ENCODE peak calls at places on chromosomes 6 and 20, in four cellular contexts. One of them, this sample, is unnamed.
A peak's percentile ranks its signal among the peaks of the same experiment; 100 is the strongest.

GRCh38 chr6:146224449-146224848 is 195.6 kb downstream of the GRM1 start:
- DNase-seq in sigmoid colon: no peak
- DNase-seq in right cardiac atrium: no peak
- DNase-seq in body of pancreas: no peak
- DNase-seq in this sample: no peak

GRCh38 chr6:16199792-16200191 is 38.6 kb upstream of the GMPR start:
- DNase-seq in sigmoid colon: no peak
- DNase-seq in right cardiac atrium: no peak
- DNase-seq in body of pancreas: no peak
- DNase-seq in this sample: no peak

GRCh38 chr6:160348209-160348551 is at the start of gene SLC22A3:
- DNase-seq in sigmoid colon: peak; percentile 77
- DNase-seq in right cardiac atrium: peak; percentile 38
- DNase-seq in body of pancreas: peak; percentile 52
- DNase-seq in this sample: peak; percentile 35

GRCh38 chr6:104638841-104639290 is 220.9 kb downstream of the HACE1 start:
- DNase-seq in sigmoid colon: no peak
- DNase-seq in right cardiac atrium: no peak
- DNase-seq in body of pancreas: no peak
- DNase-seq in this sample: peak; percentile 39

GRCh38 chr20:55790178-55790577 is 215.1 kb downstream of the CBLN4 start:
- DNase-seq in sigmoid colon: no peak
- DNase-seq in right cardiac atrium: no peak
- DNase-seq in body of pancreas: no peak
- DNase-seq in this sample: no peak

GRCh38 chr20:12955611-12956010 is 53.2 kb upstream of the SPTLC3 start:
- DNase-seq in sigmoid colon: peak; percentile 52
- DNase-seq in right cardiac atrium: no peak
- DNase-seq in body of pancreas: no peak
- DNase-seq in this sample: no peak

GRCh38 chr6:13075491-13075845 is 252.9 kb downstream of the TBC1D7 start:
- DNase-seq in sigmoid colon: no peak
- DNase-seq in right cardiac atrium: no peak
- DNase-seq in body of pancreas: peak; percentile 35
- DNase-seq in this sample: no peak

GRCh38 chr6:14721103-14721758 is 524.6 kb upstream of the JARID2 start:
- DNase-seq in sigmoid colon: no peak
- DNase-seq in right cardiac atrium: no peak
- DNase-seq in body of pancreas: no peak
- DNase-seq in this sample: no peak

GRCh38 chr6:43428112-43428570 is 800 bp downstream of the ABCC10 start:
- DNase-seq in sigmoid colon: no peak
- DNase-seq in right cardiac atrium: no peak
- DNase-seq in body of pancreas: no peak
- DNase-seq in this sample: no peak

GRCh38 chr6:34650823-34651222 is 45.7 kb downstream of the ILRUN start:
- DNase-seq in sigmoid colon: no peak
- DNase-seq in right cardiac atrium: no peak
- DNase-seq in body of pancreas: peak; percentile 39
- DNase-seq in this sample: no peak

GRCh38 chr6:168192901-168193815 is 114.1 kb upstream of the FRMD1 start:
- DNase-seq in sigmoid colon: peak; percentile 48
- DNase-seq in right cardiac atrium: no peak
- DNase-seq in body of pancreas: no peak
- DNase-seq in this sample: no peak

GRCh38 chr6:6176132-6176531 is 144.3 kb downstream of the F13A1 start:
- DNase-seq in sigmoid colon: no peak
- DNase-seq in right cardiac atrium: no peak
- DNase-seq in body of pancreas: no peak
- DNase-seq in this sample: no peak

GRCh38 chr6:130211697-130212096 is 11.1 kb downstream of the SAMD3 start:
- DNase-seq in sigmoid colon: no peak
- DNase-seq in right cardiac atrium: no peak
- DNase-seq in body of pancreas: no peak
- DNase-seq in this sample: no peak

GRCh38 chr6:130216630-130217029 is 6.1 kb downstream of the SAMD3 start:
- DNase-seq in sigmoid colon: no peak
- DNase-seq in right cardiac atrium: no peak
- DNase-seq in body of pancreas: no peak
- DNase-seq in this sample: no peak

GRCh38 chr6:130215526-130215925 is 7.2 kb downstream of the SAMD3 start:
- DNase-seq in sigmoid colon: no peak
- DNase-seq in right cardiac atrium: no peak
- DNase-seq in body of pancreas: no peak
- DNase-seq in this sample: no peak

GRCh38 chr6:130207979-130208649 is 14.6 kb downstream of the SAMD3 start:
- DNase-seq in sigmoid colon: no peak
- DNase-seq in right cardiac atrium: no peak
- DNase-seq in body of pancreas: no peak
- DNase-seq in this sample: no peak

DNA sequence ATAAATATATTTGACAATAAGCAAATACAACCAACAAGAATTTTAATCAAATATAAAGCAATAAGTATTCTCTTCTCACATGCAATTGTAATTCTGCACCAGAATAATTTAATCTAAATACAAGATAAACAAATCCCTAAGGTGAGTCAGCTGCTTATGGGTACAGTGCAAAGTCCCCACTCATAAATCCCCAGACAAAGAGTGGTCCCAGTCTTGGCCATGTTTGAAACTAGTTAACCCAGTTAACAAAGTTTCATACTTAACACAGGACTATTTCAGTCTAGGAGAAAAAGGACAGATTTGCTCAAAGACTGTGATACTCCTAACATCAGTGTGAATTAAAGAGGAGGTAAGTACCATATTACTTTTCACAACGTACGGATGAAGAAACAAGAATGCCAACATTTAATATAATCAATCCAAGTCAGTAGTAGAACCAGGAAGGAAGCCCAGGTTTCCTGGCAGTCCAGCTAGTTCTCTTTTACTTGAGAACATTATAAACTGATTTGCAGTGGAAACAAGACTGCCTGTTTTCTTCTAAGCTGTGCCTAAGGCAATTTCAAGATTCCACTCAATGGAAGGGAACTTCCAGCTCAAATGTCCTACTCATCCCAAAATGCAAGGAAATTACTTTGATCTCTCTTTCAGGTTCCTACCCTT is 10.4 kb downstream of the SAMD3 start:
- DNase-seq in sigmoid colon: no peak
- DNase-seq in right cardiac atrium: no peak
- DNase-seq in body of pancreas: no peak
- DNase-seq in this sample: no peak
- H3K4me3 ChIP-seq in sigmoid colon: no peak overlapping the region
- H3K4me3 ChIP-seq in right cardiac atrium: no peak overlapping the region
- H3K4me3 ChIP-seq in body of pancreas: no peak overlapping the region
- H3K4me3 ChIP-seq in this sample: no peak overlapping the region

GRCh38 chr6:30688569-30688968 is 2.1 kb upstream of the PPP1R18 start:
- DNase-seq in sigmoid colon: no peak
- DNase-seq in right cardiac atrium: no peak
- DNase-seq in body of pancreas: no peak
- DNase-seq in this sample: no peak

GRCh38 chr6:30689022-30689865 is 1.5 kb downstream of the NRM start:
- DNase-seq in sigmoid colon: peak; percentile 48
- DNase-seq in right cardiac atrium: no peak
- DNase-seq in body of pancreas: no peak
- DNase-seq in this sample: no peak

GRCh38 chr6:30686908-30687658 is 638 bp upstream of the PPP1R18 start:
- DNase-seq in sigmoid colon: peak; percentile 98
- DNase-seq in right cardiac atrium: peak; percentile 99
- DNase-seq in body of pancreas: peak; percentile 82
- DNase-seq in this sample: peak; percentile 99

GRCh38 chr6:30685977-30686907 is at the start of gene PPP1R18:
- DNase-seq in sigmoid colon: peak; percentile 94
- DNase-seq in right cardiac atrium: peak; percentile 90
- DNase-seq in body of pancreas: peak; percentile 76
- DNase-seq in this sample: peak; percentile 90

GRCh38 chr6:30687659-30688431 is 1.4 kb upstream of the PPP1R18 start:
- DNase-seq in sigmoid colon: peak; percentile 73
- DNase-seq in right cardiac atrium: peak; percentile 63
- DNase-seq in body of pancreas: no peak
- DNase-seq in this sample: peak; percentile 71
- H3K4me3 ChIP-seq in sigmoid colon: peak overlapping the region; percentile 87
- H3K4me3 ChIP-seq in right cardiac atrium: peak overlapping the region; percentile 88
- H3K4me3 ChIP-seq in body of pancreas: peak overlapping the region; percentile 68
- H3K4me3 ChIP-seq in this sample: peak overlapping the region; percentile 65

GRCh38 chr6:1720620-1721322 is 111.1 kb downstream of the FOXC1 start:
- DNase-seq in sigmoid colon: peak; percentile 17
- DNase-seq in right cardiac atrium: no peak
- DNase-seq in body of pancreas: no peak
- DNase-seq in this sample: no peak
- H3K4me3 ChIP-seq in sigmoid colon: no peak overlapping the region
- H3K4me3 ChIP-seq in right cardiac atrium: no peak overlapping the region
- H3K4me3 ChIP-seq in body of pancreas: no peak overlapping the region
- H3K4me3 ChIP-seq in this sample: no peak overlapping the region

GRCh38 chr6:79598012-79598411 is 33.1 kb upstream of the SH3BGRL2 start:
- DNase-seq in sigmoid colon: no peak
- DNase-seq in right cardiac atrium: no peak
- DNase-seq in body of pancreas: no peak
- DNase-seq in this sample: no peak

GRCh38 chr6:79602859-79603258 is 28.3 kb upstream of the SH3BGRL2 start:
- DNase-seq in sigmoid colon: no peak
- DNase-seq in right cardiac atrium: no peak
- DNase-seq in body of pancreas: no peak
- DNase-seq in this sample: no peak

GRCh38 chr6:79601020-79601609 is 30.0 kb upstream of the SH3BGRL2 start:
- DNase-seq in sigmoid colon: no peak
- DNase-seq in right cardiac atrium: no peak
- DNase-seq in body of pancreas: peak; percentile 22
- DNase-seq in this sample: no peak

GRCh38 chr6:79599725-79600259 is 31.3 kb upstream of the SH3BGRL2 start:
- DNase-seq in sigmoid colon: no peak
- DNase-seq in right cardiac atrium: no peak
- DNase-seq in body of pancreas: peak; percentile 40
- DNase-seq in this sample: no peak

GRCh38 chr6:79600313-79601019 is 30.7 kb upstream of the SH3BGRL2 start:
- DNase-seq in sigmoid colon: no peak
- DNase-seq in right cardiac atrium: no peak
- DNase-seq in body of pancreas: no peak
- DNase-seq in this sample: no peak
- H3K4me3 ChIP-seq in sigmoid colon: no peak overlapping the region
- H3K4me3 ChIP-seq in right cardiac atrium: no peak overlapping the region
- H3K4me3 ChIP-seq in body of pancreas: no peak overlapping the region
- H3K4me3 ChIP-seq in this sample: no peak overlapping the region

GRCh38 chr20:50806126-50806768 is 11.4 kb downstream of the BCAS4 start:
- DNase-seq in sigmoid colon: no peak
- DNase-seq in right cardiac atrium: no peak
- DNase-seq in body of pancreas: no peak
- DNase-seq in this sample: no peak

GRCh38 chr20:50804453-50805348 is 9.8 kb downstream of the BCAS4 start:
- DNase-seq in sigmoid colon: no peak
- DNase-seq in right cardiac atrium: no peak
- DNase-seq in body of pancreas: no peak
- DNase-seq in this sample: no peak

GRCh38 chr20:50802289-50802688 is 7.4 kb downstream of the BCAS4 start:
- DNase-seq in sigmoid colon: no peak
- DNase-seq in right cardiac atrium: no peak
- DNase-seq in body of pancreas: no peak
- DNase-seq in this sample: no peak

GRCh38 chr20:50801747-50802125 is 6.9 kb downstream of the BCAS4 start:
- DNase-seq in sigmoid colon: no peak
- DNase-seq in right cardiac atrium: no peak
- DNase-seq in body of pancreas: no peak
- DNase-seq in this sample: no peak

GRCh38 chr20:50805349-50805684 is 10.5 kb downstream of the BCAS4 start:
- DNase-seq in sigmoid colon: no peak
- DNase-seq in right cardiac atrium: no peak
- DNase-seq in body of pancreas: no peak
- DNase-seq in this sample: no peak
- H3K4me3 ChIP-seq in sigmoid colon: no peak overlapping the region
- H3K4me3 ChIP-seq in right cardiac atrium: no peak overlapping the region
- H3K4me3 ChIP-seq in body of pancreas: no peak overlapping the region
- H3K4me3 ChIP-seq in this sample: no peak overlapping the region

GRCh38 chr6:27294409-27294808 is 17.7 kb downstream of the POM121L2 start:
- DNase-seq in sigmoid colon: no peak
- DNase-seq in right cardiac atrium: no peak
- DNase-seq in body of pancreas: no peak
- DNase-seq in this sample: no peak
- H3K4me3 ChIP-seq in sigmoid colon: no peak overlapping the region
- H3K4me3 ChIP-seq in right cardiac atrium: no peak overlapping the region
- H3K4me3 ChIP-seq in body of pancreas: no peak overlapping the region
- H3K4me3 ChIP-seq in this sample: no peak overlapping the region

GRCh38 chr6:79543886-79544285 is 6.7 kb upstream of the LCA5 start:
- DNase-seq in sigmoid colon: no peak
- DNase-seq in right cardiac atrium: no peak
- DNase-seq in body of pancreas: no peak
- DNase-seq in this sample: no peak
- H3K4me3 ChIP-seq in sigmoid colon: no peak overlapping the region
- H3K4me3 ChIP-seq in right cardiac atrium: no peak overlapping the region
- H3K4me3 ChIP-seq in body of pancreas: no peak overlapping the region
- H3K4me3 ChIP-seq in this sample: no peak overlapping the region

DNA sequence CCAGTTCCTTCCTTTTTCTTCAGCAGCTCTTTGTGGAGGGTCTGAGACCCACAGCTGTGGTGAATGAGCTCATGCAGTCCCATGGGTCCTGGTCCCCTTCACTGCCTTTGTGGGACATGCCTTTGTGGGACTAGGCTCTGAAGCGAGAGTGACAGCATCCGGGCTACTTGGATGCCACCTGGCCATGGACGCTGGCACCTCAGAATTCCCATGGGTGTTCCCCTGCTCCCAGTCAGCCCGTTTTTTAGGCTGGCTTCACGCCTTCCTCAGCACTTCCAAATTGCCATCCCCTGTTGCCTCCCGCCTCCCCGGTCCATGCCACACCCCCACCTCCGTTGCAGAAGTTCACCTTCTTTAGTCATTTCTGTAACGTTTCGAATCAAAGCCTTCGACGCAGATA is 45.1 kb downstream of the RAMACL start:
- DNase-seq in sigmoid colon: no peak
- DNase-seq in right cardiac atrium: no peak
- DNase-seq in body of pancreas: no peak
- DNase-seq in this sample: no peak
- H3K4me3 ChIP-seq in sigmoid colon: no peak overlapping the region
- H3K4me3 ChIP-seq in right cardiac atrium: peak overlapping the region; percentile 12
- H3K4me3 ChIP-seq in body of pancreas: no peak overlapping the region
- H3K4me3 ChIP-seq in this sample: peak overlapping the region; percentile 44

GRCh38 chr6:154111025-154111424 is 72.0 kb downstream of the OPRM1 start:
- DNase-seq in sigmoid colon: no peak
- DNase-seq in right cardiac atrium: no peak
- DNase-seq in body of pancreas: no peak
- DNase-seq in this sample: no peak

DNA sequence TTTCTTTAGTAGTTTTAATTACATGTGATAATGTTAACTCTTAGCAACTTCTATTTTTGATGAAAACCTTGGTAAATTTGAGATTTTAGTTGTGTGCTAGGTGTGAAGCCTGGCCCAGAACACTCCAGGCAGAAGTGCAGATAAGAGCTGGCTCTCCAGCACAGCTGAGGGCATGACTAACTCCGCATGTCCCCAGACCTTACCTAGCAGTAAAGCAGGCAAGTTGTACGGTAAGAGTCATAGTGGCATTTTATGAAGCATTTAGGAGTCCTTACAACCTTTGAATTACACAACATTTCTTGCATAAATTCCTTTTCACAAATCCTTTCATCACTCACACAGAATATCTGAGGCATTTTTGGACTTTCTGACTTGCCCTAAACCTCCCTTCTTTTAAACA is 67.2 kb downstream of the OPRM1 start:
- DNase-seq in sigmoid colon: no peak
- DNase-seq in right cardiac atrium: no peak
- DNase-seq in body of pancreas: no peak
- DNase-seq in this sample: no peak
- H3K4me3 ChIP-seq in sigmoid colon: no peak overlapping the region
- H3K4me3 ChIP-seq in right cardiac atrium: no peak overlapping the region
- H3K4me3 ChIP-seq in body of pancreas: no peak overlapping the region
- H3K4me3 ChIP-seq in this sample: no peak overlapping the region

This sample was measured in heart left ventricle.